ENCODE peak calls at places on chromosomes 2 and 18, in ten cellular contexts. A is lower lobe of right lung; J is cardiac muscle cell; T is CD8-positive, alpha-beta memory T cell; G is CD8-positive, alpha-beta T cell; F is right cardiac atrium; Z is IMR-90; L is PC-3; B is fibroblast of lung; Y is H1. E is an unnamed sample.
A peak's percentile ranks its signal among the peaks of the same experiment; 100 is the strongest.

GRCh38 chr2:62221141-62221540 is 25.2 kb downstream of the B3GNT2 start:
- DNase-seq in B (peak; percentile 42), L (no peak), F (no peak), J (peak; percentile 70), Y (no peak), G (peak; percentile 42), T (no peak), A (no peak), Z (peak; percentile 30), E (no peak)

GRCh38 chr2:71605173-71605641 is 151.8 kb downstream of the DYSF start:
- DNase-seq in L (no peak), Y (no peak), A (peak; percentile 11), F (no peak), J (peak; percentile 25), Z (no peak), T (no peak), G (no peak), B (no peak), E (peak; percentile 12)

GRCh38 chr2:223197046-223197445 is 145.1 kb downstream of the KCNE4 start:
- DNase-seq in L (no peak), B (no peak), Y (no peak), G (no peak), A (no peak), F (no peak), J (peak; percentile 11), T (no peak), Z (no peak), E (no peak)

GRCh38 chr2:225493420-225494099 is 94.0 kb downstream of the NYAP2 start:
- DNase-seq in Z (no peak), A (no peak), J (no peak), B (no peak), F (no peak), L (no peak), G (no peak), Y (no peak), T (no peak), E (no peak)

GRCh38 chr2:102619414-102620319 is at the start of gene SLC9A2:
- DNase-seq in J (peak; percentile 5), L (peak; percentile 38), G (no peak), Y (no peak), A (peak; percentile 55), B (no peak), F (peak; percentile 48), T (no peak), Z (no peak), E (peak; percentile 80)

GRCh38 chr2:25856377-25856776 is 21.9 kb downstream of the ASXL2 start:
- DNase-seq in G (no peak), A (no peak), Z (no peak), J (no peak), T (no peak), F (no peak), Y (no peak), L (no peak), B (no peak), E (no peak)

GRCh38 chr2:220948579-220948978 is 623.5 kb downstream of the EPHA4 start:
- DNase-seq in Z (no peak), B (no peak), Y (peak; percentile 10), L (no peak), G (no peak), J (no peak), F (no peak), T (no peak), A (no peak), E (no peak)

GRCh38 chr2:233476651-233477547 is 89.7 kb downstream of the USP40 start:
- DNase-seq in J (no peak), L (no peak), Y (no peak), A (no peak), G (peak; percentile 46), F (no peak), B (no peak), Z (no peak), T (no peak), E (peak; percentile 44)

GRCh38 chr2:157246212-157247067 is 11.1 kb upstream of the GALNT5 start:
- DNase-seq in G (no peak), Y (peak; percentile 46), F (no peak), T (no peak), B (peak; percentile 79), Z (peak; percentile 93), A (no peak), L (peak; percentile 91), J (peak; percentile 70), E (no peak)

DNA sequence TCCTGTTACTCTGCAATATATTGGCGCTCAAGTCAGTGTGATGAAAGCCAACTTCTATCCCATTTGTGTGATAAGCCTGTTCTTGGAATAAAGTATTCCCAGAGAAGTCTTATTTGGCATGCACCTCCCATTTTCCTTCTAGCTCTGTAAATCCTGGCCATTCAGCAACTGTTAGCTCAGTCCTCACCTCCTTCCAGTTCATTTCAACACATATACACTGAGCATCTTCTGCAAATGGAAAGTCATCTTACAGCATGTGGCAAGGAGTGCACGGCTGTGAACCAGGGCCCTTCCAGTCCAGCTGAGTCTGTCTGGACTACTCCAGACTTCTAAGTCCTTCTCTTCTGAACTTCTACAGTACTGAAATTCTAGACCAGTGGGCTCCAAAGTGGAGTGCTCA is 53.1 kb downstream of the SPATS2L start:
- DNase-seq in B (no peak), J (peak; percentile 63), G (no peak), A (no peak), F (peak; percentile 69), Y (no peak), Z (no peak), T (no peak), L (no peak), E (no peak)
- H3K4me1 ChIP-seq in B (peaks cover 14% of the 10 kb centered on the region), J (peaks cover 5% of the 10 kb centered on the region), G (no peaks in the 10 kb centered on the region), A (no peaks in the 10 kb centered on the region), F (peaks cover 6% of the 10 kb centered on the region), Y (peaks cover 31% of the 10 kb centered on the region), Z (peaks cover 10% of the 10 kb centered on the region), T (no peaks in the 10 kb centered on the region), L (peaks cover 2% of the 10 kb centered on the region), E (no peaks in the 10 kb centered on the region)

GRCh38 chr2:96816127-96816835 is at the start of gene CNNM3:
- DNase-seq in G (peak; percentile 98), B (peak; percentile 89), A (peak; percentile 98), F (peak; percentile 99), T (peak; percentile 95), Z (peak; percentile 88), Y (peak; percentile 64), J (peak; percentile 95), L (peak; percentile 94), E (peak; percentile 98)
- H3K4me1 ChIP-seq in G (peaks cover 48% of the 10 kb centered on the region), B (peaks cover 7% of the 10 kb centered on the region), A (peaks cover 50% of the 10 kb centered on the region), F (peaks cover 25% of the 10 kb centered on the region), T (peaks cover 48% of the 10 kb centered on the region), Z (peaks cover 12% of the 10 kb centered on the region), Y (peaks cover 22% of the 10 kb centered on the region), J (peaks cover 51% of the 10 kb centered on the region), L (peaks cover 18% of the 10 kb centered on the region), E (peaks cover 24% of the 10 kb centered on the region)

DNA sequence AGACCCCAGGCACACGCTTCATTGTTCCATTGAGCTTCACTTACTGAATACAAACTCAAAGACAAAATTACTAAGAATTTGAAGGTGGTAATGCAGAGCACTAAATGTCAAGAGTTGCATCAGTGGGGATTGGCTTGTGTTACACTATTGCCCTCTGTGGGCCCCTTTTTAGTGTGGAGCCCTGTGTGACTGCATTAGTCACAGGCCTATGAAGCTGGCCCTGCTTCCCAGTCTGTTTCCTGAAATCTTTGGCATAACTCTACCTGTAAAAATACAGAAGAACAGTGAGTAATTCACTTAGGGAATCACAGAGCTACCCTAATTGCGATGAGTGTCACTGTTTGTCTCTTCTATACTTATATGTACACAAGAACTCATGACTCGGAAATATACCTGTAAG is 40.0 kb upstream of the STPG4 start:
- DNase-seq in G (no peak), J (no peak), T (no peak), F (no peak), Y (no peak), B (no peak), Z (no peak), L (peak; percentile 93), A (no peak), E (no peak)
- H3K4me1 ChIP-seq in G (no peaks in the 10 kb centered on the region), J (peaks cover 22% of the 10 kb centered on the region), T (no peaks in the 10 kb centered on the region), F (peaks cover 8% of the 10 kb centered on the region), Y (peaks cover 31% of the 10 kb centered on the region), B (peaks cover 54% of the 10 kb centered on the region), Z (peaks cover 35% of the 10 kb centered on the region), L (peaks cover 91% of the 10 kb centered on the region), A (peaks cover 24% of the 10 kb centered on the region), E (no peaks in the 10 kb centered on the region)

GRCh38 chr18:31685097-31686082 is 1.0 kb upstream of the B4GALT6 start:
- DNase-seq in F (peak; percentile 88), L (peak; percentile 48), Z (peak; percentile 54), B (peak; percentile 75), J (peak; percentile 88), Y (peak; percentile 49), G (peak; percentile 50), A (peak; percentile 71), T (peak; percentile 8), E (peak; percentile 86)
- H3K4me1 ChIP-seq in F (no peaks in the 10 kb centered on the region), L (peaks cover 28% of the 10 kb centered on the region), Z (no peaks in the 10 kb centered on the region), B (no peaks in the 10 kb centered on the region), J (peaks cover 10% of the 10 kb centered on the region), Y (peaks cover 14% of the 10 kb centered on the region), G (no peaks in the 10 kb centered on the region), A (peaks cover 12% of the 10 kb centered on the region), T (no peaks in the 10 kb centered on the region), E (no peaks in the 10 kb centered on the region)

GRCh38 chr2:158969162-158969716 is 799 bp downstream of the TANC1 start:
- DNase-seq in A (no peak), Z (no peak), L (no peak), B (no peak), J (no peak), G (no peak), T (no peak), F (no peak), Y (no peak), E (no peak)

GRCh38 chr2:158968396-158969161 is at the start of gene TANC1:
- DNase-seq in Z (peak; percentile 90), A (peak; percentile 96), Y (no peak), B (peak; percentile 91), L (peak; percentile 94), J (peak; percentile 96), T (peak; percentile 40), F (peak; percentile 99), G (peak; percentile 53), E (peak; percentile 94)

GRCh38 chr2:158967731-158968395 is 577 bp upstream of the TANC1 start:
- DNase-seq in Z (peak; percentile 66), L (peak; percentile 69), G (no peak), T (no peak), B (peak; percentile 67), J (peak; percentile 61), A (no peak), F (peak; percentile 87), Y (no peak), E (peak; percentile 59)

GRCh38 chr2:158970522-158970855 is 2.0 kb downstream of the TANC1 start:
- DNase-seq in G (no peak), J (no peak), Z (no peak), L (peak; percentile 54), T (no peak), B (no peak), A (no peak), F (no peak), Y (no peak), E (no peak)

DNA sequence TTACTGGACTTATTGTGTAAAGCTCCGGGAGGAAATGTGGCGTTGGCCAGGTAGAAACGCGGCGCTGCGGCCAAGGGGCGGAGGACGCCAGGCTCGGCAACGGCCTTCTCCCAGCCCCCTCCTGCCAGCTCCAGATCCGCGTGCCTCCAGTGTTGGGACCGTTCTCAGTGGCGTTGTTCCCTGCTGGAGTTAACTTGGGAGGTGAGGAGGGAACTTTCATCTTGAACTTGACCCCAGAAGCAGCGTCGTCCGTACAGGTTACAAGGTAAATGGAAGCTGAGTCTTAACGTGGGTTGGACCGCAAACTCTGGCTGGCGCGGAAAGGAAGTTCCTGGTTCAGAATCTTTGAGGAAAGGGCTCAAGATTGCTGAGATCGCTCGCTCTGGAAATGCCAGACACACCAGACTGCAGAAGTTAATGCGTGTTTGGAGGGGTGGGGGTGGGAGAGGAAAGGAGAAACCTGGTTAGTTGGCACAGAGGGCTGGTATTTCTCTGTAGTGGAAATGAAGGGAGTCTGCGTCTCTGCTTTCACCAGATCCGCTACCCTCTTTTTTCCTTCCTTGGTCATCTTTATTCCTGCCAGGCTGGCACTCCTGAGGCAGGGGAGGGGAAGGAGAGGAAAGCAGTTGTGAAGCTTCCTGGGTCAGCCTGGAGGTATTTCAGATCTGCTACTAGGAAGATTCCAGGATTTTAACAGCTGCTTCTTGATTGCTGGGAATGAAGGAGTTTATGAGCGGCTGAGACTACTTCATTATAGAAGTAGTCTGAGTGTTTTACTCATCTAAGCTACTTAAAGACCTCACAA is 1.5 kb downstream of the TANC1 start:
- DNase-seq in B (peak; percentile 29), Y (no peak), G (no peak), Z (peak; percentile 21), T (no peak), J (peak; percentile 42), F (peak; percentile 73), A (peak; percentile 54), L (peak; percentile 48), E (no peak)
- H3K4me1 ChIP-seq in B (peaks cover 25% of the 10 kb centered on the region), Y (peaks cover 5% of the 10 kb centered on the region), G (peaks cover 16% of the 10 kb centered on the region), Z (peaks cover 12% of the 10 kb centered on the region), T (peaks cover 7% of the 10 kb centered on the region), J (peaks cover 31% of the 10 kb centered on the region), F (peaks cover 9% of the 10 kb centered on the region), A (peaks cover 42% of the 10 kb centered on the region), L (peaks cover 45% of the 10 kb centered on the region), E (peaks cover 19% of the 10 kb centered on the region)

E was measured in Peyer's patch.